ENCODE peak calls at places on chromosome 2, in ten cellular contexts. S is Karpas-422; T is A549; G is CD4-positive, CD25-positive, alpha-beta regulatory T cell; I is uterus; N is PC-3; E is CD8-positive, alpha-beta memory T cell; P is lung; B is sigmoid colon; K is H9. D is an unnamed sample.

GRCh38 chr2:238499731-238500570 is 73.2 kb downstream of the ASB1 start:
- DNase-seq in S (no peak), T (no peak), G (no peak), I (no peak), N (peak; percentile 19), E (no peak), P (no peak), B (no peak), K (peak; percentile 8), D (no peak)

GRCh38 chr2:98892871-98893270 is 43.2 kb downstream of the CRACDL start:
- DNase-seq in S (no peak), T (no peak), G (no peak), I (no peak), N (no peak), E (no peak), P (no peak), B (no peak), K (no peak), D (no peak)

GRCh38 chr2:58475756-58476155 is 234.6 kb upstream of the FANCL start:
- DNase-seq in S (no peak), T (no peak), G (no peak), I (no peak), N (no peak), E (no peak), P (no peak), B (no peak), K (no peak), D (no peak)

GRCh38 chr2:200380833-200381542 is 74.5 kb downstream of the SPATS2L start:
- DNase-seq in S (no peak), T (no peak), G (no peak), I (no peak), N (no peak), E (no peak), P (no peak), B (no peak), K (no peak), D (peak; percentile 74)

GRCh38 chr2:23220687-23221086 is 164.3 kb upstream of the KLHL29 start:
- DNase-seq in S (no peak), T (no peak), G (no peak), I (no peak), N (no peak), E (no peak), P (no peak), B (no peak), K (no peak), D (no peak)

GRCh38 chr2:44100351-44100750 is 68.3 kb upstream of the PPM1B start:
- DNase-seq in S (no peak), T (peak; percentile 15), G (no peak), I (peak; percentile 69), N (peak; percentile 75), E (no peak), P (peak; percentile 49), B (peak; percentile 77), K (no peak), D (peak; percentile 79)

GRCh38 chr2:241314181-241314932 is 1.1 kb downstream of the HDLBP start:
- DNase-seq in S (peak; percentile 75), T (peak; percentile 23), G (no peak), I (no peak), N (no peak), E (no peak), P (no peak), B (no peak), K (no peak), D (peak; percentile 71)

GRCh38 chr2:134453973-134454372 is 200.1 kb downstream of the MGAT5 start:
- DNase-seq in S (no peak), T (no peak), G (no peak), I (no peak), N (no peak), E (no peak), P (no peak), B (no peak), K (peak; percentile 16), D (no peak)

GRCh38 chr2:61911510-61911909 is 6.0 kb downstream of the COMMD1 start:
- DNase-seq in S (peak; percentile 58), T (no peak), G (peak; percentile 32), I (no peak), N (no peak), E (no peak), P (no peak), B (no peak), K (no peak), D (no peak)

GRCh38 chr2:174331731-174332606 is 2.8 kb upstream of the SP9 start:
- DNase-seq in S (no peak), T (no peak), G (peak; percentile 3), I (no peak), N (peak; percentile 23), E (no peak), P (no peak), B (no peak), K (peak; percentile 57), D (no peak)

GRCh38 chr2:28767367-28767766 is 15.7 kb downstream of the PPP1CB start:
- DNase-seq in S (no peak), T (no peak), G (no peak), I (no peak), N (no peak), E (no peak), P (no peak), B (no peak), K (no peak), D (no peak)

GRCh38 chr2:28765316-28765715 is 13.7 kb downstream of the PPP1CB start:
- DNase-seq in S (no peak), T (no peak), G (no peak), I (no peak), N (no peak), E (no peak), P (no peak), B (no peak), K (no peak), D (no peak)

GRCh38 chr2:28766070-28766469 is 14.4 kb downstream of the PPP1CB start:
- DNase-seq in S (no peak), T (no peak), G (no peak), I (no peak), N (no peak), E (no peak), P (no peak), B (no peak), K (no peak), D (no peak)

GRCh38 chr2:28761420-28761819 is 9.8 kb downstream of the PPP1CB start:
- DNase-seq in S (no peak), T (no peak), G (no peak), I (no peak), N (no peak), E (no peak), P (no peak), B (no peak), K (no peak), D (no peak)

GRCh38 chr2:28764909-28765308 is 13.3 kb downstream of the PPP1CB start:
- DNase-seq in S (no peak), T (no peak), G (no peak), I (no peak), N (no peak), E (no peak), P (no peak), B (no peak), K (no peak), D (no peak)
- H3K4me1 ChIP-seq in S (peaks cover 26% of the 10 kb centered on the region), T (peaks cover 8% of the 10 kb centered on the region), G (peaks cover 61% of the 10 kb centered on the region), I (peaks cover 14% of the 10 kb centered on the region), N (no peaks in the 10 kb centered on the region), E (peaks cover 77% of the 10 kb centered on the region), P (peaks cover 3% of the 10 kb centered on the region), B (peaks cover 95% of the 10 kb centered on the region), K (no peaks in the 10 kb centered on the region), D (peaks cover 36% of the 10 kb centered on the region)

GRCh38 chr2:68746408-68746807 is 11.8 kb downstream of the ARHGAP25 start:
- DNase-seq in S (no peak), T (no peak), G (no peak), I (no peak), N (no peak), E (no peak), P (peak; percentile 15), B (peak; percentile 17), K (peak; percentile 8), D (no peak)
- H3K4me1 ChIP-seq in S (peaks cover 93% of the 10 kb centered on the region), T (no peaks in the 10 kb centered on the region), G (peaks cover 94% of the 10 kb centered on the region), I (no peaks in the 10 kb centered on the region), N (no peaks in the 10 kb centered on the region), E (peaks cover 91% of the 10 kb centered on the region), P (no peaks in the 10 kb centered on the region), B (no peaks in the 10 kb centered on the region), K (peaks cover 3% of the 10 kb centered on the region), D (no peaks in the 10 kb centered on the region)

DNA sequence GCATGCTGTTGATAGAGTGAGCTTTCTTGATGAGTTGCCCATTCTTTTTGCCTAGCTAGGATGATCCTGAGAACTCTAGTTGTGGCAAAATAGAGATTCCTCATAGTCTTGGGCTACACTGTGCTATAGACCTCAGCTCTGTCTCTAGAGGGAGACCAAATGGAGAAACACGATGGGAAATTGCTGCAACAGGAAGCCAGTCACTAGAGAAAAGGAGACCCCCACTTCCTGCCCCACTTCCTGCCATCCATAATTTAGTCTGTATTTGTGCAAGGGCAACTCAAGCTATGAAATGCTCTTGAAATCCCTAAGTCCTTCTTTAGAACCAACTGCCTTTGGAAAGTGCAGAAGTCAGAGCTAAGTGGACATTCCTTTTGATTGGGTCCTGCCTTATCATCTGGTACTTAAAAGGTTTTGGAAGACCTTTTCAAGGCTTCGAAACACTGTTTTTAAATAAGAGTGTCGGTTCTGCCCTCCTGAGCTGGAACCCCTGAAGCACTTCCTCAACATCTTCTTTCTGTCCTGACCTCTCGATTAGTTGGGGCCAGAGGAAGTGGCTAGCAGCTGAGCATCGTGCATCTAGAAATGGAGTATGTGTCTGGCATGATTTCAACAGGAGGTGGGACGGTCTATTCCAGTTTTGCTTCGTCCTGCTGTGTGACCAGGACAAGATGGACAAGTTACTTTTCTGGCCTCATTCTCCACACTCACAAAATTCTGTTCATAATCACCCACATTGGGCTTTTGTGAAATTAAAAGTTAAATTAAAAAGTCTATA is 8.6 kb upstream of the KCNE4 start:
- DNase-seq in S (no peak), T (no peak), G (no peak), I (no peak), N (no peak), E (no peak), P (no peak), B (no peak), K (no peak), D (no peak)
- H3K4me1 ChIP-seq in S (no peaks in the 10 kb centered on the region), T (peaks cover 57% of the 10 kb centered on the region), G (no peaks in the 10 kb centered on the region), I (no peaks in the 10 kb centered on the region), N (peaks cover 22% of the 10 kb centered on the region), E (no peaks in the 10 kb centered on the region), P (peaks cover 1% of the 10 kb centered on the region), B (peaks cover 37% of the 10 kb centered on the region), K (peaks cover under 1% of the 10 kb centered on the region), D (peaks cover 42% of the 10 kb centered on the region)

DNA sequence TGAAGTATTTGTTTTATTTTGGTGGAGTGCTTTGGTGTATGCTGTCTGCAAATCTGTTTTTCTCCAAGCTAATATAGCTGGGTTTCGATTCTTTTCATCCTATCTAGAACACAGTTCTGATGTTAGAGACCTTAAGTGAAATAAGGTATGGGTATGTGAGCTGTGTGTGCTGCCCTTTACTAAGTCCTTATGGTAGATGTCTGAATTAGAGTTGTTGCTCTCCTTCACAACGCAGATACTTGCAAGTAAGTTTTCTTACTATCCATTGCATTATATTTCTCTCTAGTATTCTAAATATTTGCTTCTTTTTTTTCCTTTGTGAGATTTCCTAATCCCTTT is 38.6 kb downstream of the AGFG1 start:
- DNase-seq in S (no peak), T (no peak), G (no peak), I (no peak), N (no peak), E (no peak), P (no peak), B (no peak), K (no peak), D (no peak)
- H3K4me1 ChIP-seq in S (peaks cover 62% of the 10 kb centered on the region), T (peaks cover 98% of the 10 kb centered on the region), G (peaks cover 30% of the 10 kb centered on the region), I (no peaks in the 10 kb centered on the region), N (peaks cover 30% of the 10 kb centered on the region), E (peaks cover 58% of the 10 kb centered on the region), P (peaks cover 5% of the 10 kb centered on the region), B (peaks cover 71% of the 10 kb centered on the region), K (peaks cover 2% of the 10 kb centered on the region), D (peaks cover 48% of the 10 kb centered on the region)